ENCODE peak calls at places on chromosomes 13 and 19, in ten cellular contexts. E is stomach, P is transverse colon, M is K562, S is SK-N-SH, R is H1, W is HepG2, H is esophagus muscularis mucosa, T is sigmoid colon, L is suprapubic skin. Z is an unnamed sample.

GRCh38 chr19:16588089-16588823 is 16.0 kb upstream of the SLC35E1 start:
- DNase-seq in E (no peak), P (peak; percentile 79), M (peak; percentile 54), S (peak; percentile 68), R (no peak), W (no peak), H (no peak), T (no peak), L (no peak), Z (peak; percentile 49)

GRCh38 chr19:43354305-43354627 is 780 bp downstream of the CD177 start:
- DNase-seq in E (no peak), P (no peak), M (no peak), S (peak; percentile 12), R (peak; percentile 83), W (no peak), H (no peak), T (peak; percentile 44), L (no peak), Z (no peak)

GRCh38 chr13:43128504-43128929 is 105.1 kb downstream of the DNAJC15 start:
- DNase-seq in E (no peak), P (no peak), M (no peak), S (peak; percentile 27), R (no peak), W (no peak), H (no peak), T (peak; percentile 68), L (no peak), Z (no peak)

GRCh38 chr19:40403262-40403984 is 9.8 kb downstream of the PRX start:
- DNase-seq in E (peak; percentile 90), P (peak; percentile 95), M (peak; percentile 97), S (peak; percentile 98), R (peak; percentile 100), W (peak; percentile 84), H (peak; percentile 98), T (peak; percentile 95), L (peak; percentile 96), Z (peak; percentile 97)

GRCh38 chr13:73168226-73168992 is 109.6 kb downstream of the KLF5 start:
- DNase-seq in E (no peak), P (no peak), M (no peak), S (no peak), R (no peak), W (no peak), H (no peak), T (no peak), L (no peak), Z (no peak)

GRCh38 chr19:13173129-13173737 is 23.0 kb downstream of the IER2 start:
- DNase-seq in E (no peak), P (no peak), M (no peak), S (no peak), R (no peak), W (no peak), H (no peak), T (no peak), L (no peak), Z (no peak)

GRCh38 chr19:39953915-39954314 is 17.1 kb upstream of the PSMC4 start:
- DNase-seq in E (no peak), P (no peak), M (no peak), S (no peak), R (no peak), W (no peak), H (no peak), T (no peak), L (no peak), Z (no peak)

GRCh38 chr13:109745060-109745459 is 41.3 kb downstream of the IRS2 start:
- DNase-seq in E (no peak), P (no peak), M (no peak), S (no peak), R (no peak), W (no peak), H (no peak), T (no peak), L (no peak), Z (no peak)

DNA sequence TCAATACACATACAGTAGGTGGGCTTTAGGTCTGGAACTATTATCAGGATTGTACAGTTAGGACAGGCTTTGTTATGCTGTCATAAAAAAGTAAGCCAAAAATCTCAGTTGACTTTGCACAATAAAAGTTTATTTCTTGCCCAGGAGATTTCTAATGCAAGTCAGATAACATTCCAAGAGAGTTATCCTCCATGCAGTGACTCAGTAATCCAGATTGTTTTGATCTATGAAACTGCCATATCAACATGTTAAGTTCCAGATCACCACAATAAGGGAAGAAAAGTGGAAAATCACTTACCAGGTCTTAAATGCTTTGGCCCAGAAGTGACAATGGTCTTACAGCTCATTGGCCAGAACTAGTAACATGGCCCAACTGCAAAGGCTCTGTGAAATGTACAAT is 636.2 kb upstream of the KLF12 start:
- DNase-seq in E (no peak), P (no peak), M (no peak), S (no peak), R (no peak), W (no peak), H (no peak), T (no peak), L (no peak), Z (no peak)
- TF ChIP-seq EP300 in E (no peak), P (no peak), M (no peak), S (peak; percentile 88), R (no peak), W (no peak), H (no peak), T (no peak), L (no peak), Z (no peak)

GRCh38 chr19:3852614-3853254 is 16.1 kb downstream of the ZFR2 start:
- DNase-seq in E (peak; percentile 28), P (peak; percentile 54), M (peak; percentile 39), S (no peak), R (peak; percentile 59), W (peak; percentile 31), H (no peak), T (no peak), L (no peak), Z (no peak)
- TF ChIP-seq CTCF in E (no peak), P (no peak), M (peak; percentile 82), S (peak; percentile 52), R (peak; percentile 38), W (peak; percentile 66), H (no peak), T (no peak), L (no peak), Z (peak; percentile 9)

GRCh38 chr13:31227063-31227462 is 27.3 kb downstream of the B3GLCT start:
- DNase-seq in E (no peak), P (no peak), M (no peak), S (no peak), R (no peak), W (no peak), H (no peak), T (no peak), L (no peak), Z (no peak)

GRCh38 chr13:31223640-31224039 is 23.9 kb downstream of the B3GLCT start:
- DNase-seq in E (no peak), P (no peak), M (no peak), S (no peak), R (no peak), W (no peak), H (no peak), T (no peak), L (no peak), Z (no peak)

GRCh38 chr13:31224174-31224669 is 24.4 kb downstream of the B3GLCT start:
- DNase-seq in E (no peak), P (no peak), M (no peak), S (no peak), R (no peak), W (no peak), H (no peak), T (no peak), L (no peak), Z (no peak)

GRCh38 chr13:31225998-31226675 is 26.4 kb downstream of the B3GLCT start:
- DNase-seq in E (no peak), P (no peak), M (no peak), S (no peak), R (no peak), W (no peak), H (no peak), T (no peak), L (no peak), Z (no peak)

GRCh38 chr13:31225180-31225579 is 25.4 kb downstream of the B3GLCT start:
- DNase-seq in E (no peak), P (no peak), M (no peak), S (no peak), R (no peak), W (no peak), H (no peak), T (no peak), L (no peak), Z (no peak)
- TF ChIP-seq POLR2AphosphoS5 in E (no peak), P (no peak), M (no peak), S (no peak), R (no peak), W (no peak), H (no peak), T (no peak), L (no peak), Z (no peak)

GRCh38 chr19:33631628-33631995 is 9.9 kb downstream of the CHST8 start:
- DNase-seq in E (peak; percentile 3), P (no peak), M (no peak), S (no peak), R (peak; percentile 41), W (no peak), H (no peak), T (peak; percentile 13), L (peak; percentile 53), Z (no peak)

GRCh38 chr19:33627962-33628839 is 6.4 kb downstream of the CHST8 start:
- DNase-seq in E (no peak), P (no peak), M (no peak), S (no peak), R (no peak), W (no peak), H (no peak), T (peak; percentile 40), L (peak; percentile 43), Z (no peak)

GRCh38 chr19:33628921-33629825 is 7.4 kb downstream of the CHST8 start:
- DNase-seq in E (no peak), P (no peak), M (no peak), S (no peak), R (no peak), W (no peak), H (no peak), T (peak; percentile 45), L (peak; percentile 52), Z (peak; percentile 50)

GRCh38 chr19:33629826-33630375 is 8.1 kb downstream of the CHST8 start:
- DNase-seq in E (no peak), P (no peak), M (no peak), S (no peak), R (no peak), W (no peak), H (no peak), T (no peak), L (peak; percentile 72), Z (no peak)

GRCh38 chr19:33630880-33631627 is 9.3 kb downstream of the CHST8 start:
- DNase-seq in E (peak; percentile 2), P (no peak), M (no peak), S (no peak), R (no peak), W (no peak), H (no peak), T (peak; percentile 24), L (peak; percentile 56), Z (no peak)
- TF ChIP-seq EP300 in E (no peak), P (no peak), M (no peak), S (no peak), R (no peak), W (no peak), H (no peak), T (no peak), L (no peak), Z (no peak)

Z was measured in upper lobe of left lung.